ENCODE peak calls at places on chromosomes 7 and 10, in four cellular contexts. S is ovary, T is suprapubic skin, L is transverse colon. G is an unnamed sample.

GRCh38 chr10:127275793-127276415 is 79.5 kb upstream of the INSYN2A start:
- DNase-seq in S (no peak), T (no peak), L (no peak), G (no peak)

GRCh38 chr10:76429642-76430041 is 998.2 kb downstream of the LRMDA start:
- DNase-seq in S (no peak), T (no peak), L (no peak), G (peak; percentile 70)

GRCh38 chr7:88835147-88835728 is 39.7 kb upstream of the TEX47 start:
- DNase-seq in S (no peak), T (no peak), L (no peak), G (no peak)

GRCh38 chr7:30206942-30207341 is 72.2 kb downstream of the MTURN start:
- DNase-seq in S (no peak), T (no peak), L (no peak), G (no peak)

GRCh38 chr7:78386520-78386919 is 587.9 kb downstream of the PHTF2 start:
- DNase-seq in S (no peak), T (no peak), L (no peak), G (no peak)

GRCh38 chr10:97676770-97677581 is 10.1 kb downstream of the AVPI1 start:
- DNase-seq in S (peak; percentile 48), T (no peak), L (peak; percentile 53), G (no peak)

GRCh38 chr7:99204078-99204477 is 3.8 kb downstream of the KPNA7 start:
- DNase-seq in S (no peak), T (no peak), L (no peak), G (no peak)

GRCh38 chr7:89623018-89623672 is 531.1 kb upstream of the STEAP1 start:
- DNase-seq in S (peak; percentile 14), T (no peak), L (no peak), G (no peak)

GRCh38 chr7:75656740-75657139 is 82.0 kb downstream of the HIP1 start:
- DNase-seq in S (no peak), T (no peak), L (no peak), G (no peak)

GRCh38 chr7:102277901-102278300 is 8.8 kb upstream of the SH2B2 start:
- DNase-seq in S (no peak), T (no peak), L (no peak), G (no peak)

GRCh38 chr7:81462672-81463071 is 307.2 kb downstream of the HGF start:
- DNase-seq in S (no peak), T (no peak), L (no peak), G (no peak)

GRCh38 chr7:34675749-34676374 is 17.8 kb downstream of the NPSR1 start:
- DNase-seq in S (no peak), T (no peak), L (no peak), G (no peak)

GRCh38 chr10:6024334-6024682 is 37.9 kb downstream of the IL2RA start:
- DNase-seq in S (no peak), T (no peak), L (no peak), G (no peak)

GRCh38 chr10:26997610-26998009 is 102.7 kb downstream of the ANKRD26 start:
- DNase-seq in S (no peak), T (no peak), L (no peak), G (no peak)

GRCh38 chr7:29281782-29282541 is 87.4 kb downstream of the CHN2 start:
- DNase-seq in S (no peak), T (no peak), L (no peak), G (peak; percentile 69)

GRCh38 chr10:123886292-123886691 is 5.3 kb downstream of the CPXM2 start:
- DNase-seq in S (no peak), T (no peak), L (no peak), G (no peak)

GRCh38 chr7:26011039-26011696 is 140.8 kb upstream of the NFE2L3 start:
- DNase-seq in S (no peak), T (no peak), L (peak; percentile 12), G (no peak)

GRCh38 chr7:80278737-80279136 is 144.1 kb downstream of the GNAI1 start:
- DNase-seq in S (no peak), T (no peak), L (no peak), G (no peak)

GRCh38 chr7:151343516-151343915 is 1.9 kb downstream of the NUB1 start:
- DNase-seq in S (no peak), T (no peak), L (no peak), G (no peak)

GRCh38 chr7:26100940-26101339 is 51.1 kb upstream of the NFE2L3 start:
- DNase-seq in S (no peak), T (no peak), L (no peak), G (no peak)

DNA sequence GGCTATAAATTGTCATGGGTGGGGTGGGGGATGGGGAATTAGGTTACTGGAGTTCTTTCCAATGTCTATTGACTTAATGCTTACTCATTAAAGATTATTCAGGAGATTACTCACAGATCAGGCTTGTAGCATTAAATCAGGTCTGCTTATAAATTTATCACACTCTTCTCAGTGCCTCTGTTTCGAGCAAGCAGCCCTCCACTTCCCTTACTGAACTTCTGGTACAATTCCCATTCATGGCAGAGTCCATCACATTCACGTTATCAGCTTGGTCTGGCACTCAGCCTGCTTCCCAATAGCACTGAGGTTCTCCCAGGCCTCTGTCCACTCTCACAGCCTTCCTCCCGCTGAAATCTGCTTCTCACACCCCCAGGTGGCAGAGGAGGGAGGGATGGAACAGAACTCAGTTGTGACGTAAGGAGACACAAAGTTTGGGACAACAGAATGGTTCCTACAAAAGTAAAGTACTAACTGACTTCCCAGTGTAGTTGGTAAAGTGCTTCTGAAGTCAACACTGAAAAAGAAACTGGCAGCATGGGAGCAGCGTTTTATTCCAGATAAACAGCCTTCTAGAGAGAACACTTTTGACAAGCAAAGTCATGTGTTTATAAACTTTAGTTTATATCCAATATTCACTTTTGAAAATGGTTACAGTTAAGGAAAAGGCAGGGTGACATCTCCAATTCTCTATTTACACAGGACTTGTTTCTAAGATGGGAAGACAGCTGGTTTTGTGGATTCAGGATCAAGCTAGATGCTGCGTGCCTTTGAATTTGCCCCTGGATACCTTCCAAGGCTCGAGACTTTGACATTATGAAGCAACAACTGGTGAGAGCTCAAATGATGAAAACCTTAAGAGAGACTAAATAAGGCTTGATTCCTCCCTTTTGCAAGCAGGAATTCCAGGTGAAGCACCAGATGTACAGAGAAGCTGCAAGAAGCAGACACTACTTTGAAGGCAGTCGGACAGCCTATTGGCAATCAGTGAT is 81.4 kb downstream of the ATXN7L1 start:
- DNase-seq in S (peak; percentile 68), T (no peak), L (no peak), G (peak; percentile 77)
- TF ChIP-seq EP300 in S (no peak), T (no peak), L (no peak), G (peak; percentile 18)

GRCh38 chr7:18858232-18858631 is 259.2 kb downstream of the TWIST1 start:
- DNase-seq in S (no peak), T (no peak), L (no peak), G (no peak)
- H3K27me3 ChIP-seq in S (no peaks in the 10 kb centered on the region), T (no peaks in the 10 kb centered on the region), L (no peaks in the 10 kb centered on the region), G (no peaks in the 10 kb centered on the region)

DNA sequence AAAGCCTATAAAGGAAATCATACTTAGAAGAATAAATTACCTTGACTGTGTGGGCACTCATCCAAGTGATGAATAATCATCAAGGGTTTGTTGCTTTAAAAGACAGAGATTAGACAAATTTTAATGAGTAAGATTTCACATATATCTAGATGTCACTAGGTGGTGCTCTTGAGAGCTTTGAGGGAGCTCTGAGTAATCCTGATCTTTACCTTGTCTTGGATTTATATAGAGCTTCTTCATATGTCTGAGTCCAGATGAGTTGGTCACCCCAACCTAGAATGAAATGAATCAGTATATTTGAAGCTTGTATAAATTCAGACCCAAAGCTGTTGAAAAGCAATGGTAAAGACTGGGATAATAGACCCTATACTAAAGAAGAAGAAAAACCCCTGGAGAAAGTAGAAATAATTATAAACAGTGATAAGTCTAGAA is 3.7 kb downstream of the AGR2 start:
- DNase-seq in S (no peak), T (no peak), L (no peak), G (no peak)
- TF ChIP-seq CTCF in S (no peak), T (peak; percentile 34), L (peak; percentile 40), G (no peak)

DNA sequence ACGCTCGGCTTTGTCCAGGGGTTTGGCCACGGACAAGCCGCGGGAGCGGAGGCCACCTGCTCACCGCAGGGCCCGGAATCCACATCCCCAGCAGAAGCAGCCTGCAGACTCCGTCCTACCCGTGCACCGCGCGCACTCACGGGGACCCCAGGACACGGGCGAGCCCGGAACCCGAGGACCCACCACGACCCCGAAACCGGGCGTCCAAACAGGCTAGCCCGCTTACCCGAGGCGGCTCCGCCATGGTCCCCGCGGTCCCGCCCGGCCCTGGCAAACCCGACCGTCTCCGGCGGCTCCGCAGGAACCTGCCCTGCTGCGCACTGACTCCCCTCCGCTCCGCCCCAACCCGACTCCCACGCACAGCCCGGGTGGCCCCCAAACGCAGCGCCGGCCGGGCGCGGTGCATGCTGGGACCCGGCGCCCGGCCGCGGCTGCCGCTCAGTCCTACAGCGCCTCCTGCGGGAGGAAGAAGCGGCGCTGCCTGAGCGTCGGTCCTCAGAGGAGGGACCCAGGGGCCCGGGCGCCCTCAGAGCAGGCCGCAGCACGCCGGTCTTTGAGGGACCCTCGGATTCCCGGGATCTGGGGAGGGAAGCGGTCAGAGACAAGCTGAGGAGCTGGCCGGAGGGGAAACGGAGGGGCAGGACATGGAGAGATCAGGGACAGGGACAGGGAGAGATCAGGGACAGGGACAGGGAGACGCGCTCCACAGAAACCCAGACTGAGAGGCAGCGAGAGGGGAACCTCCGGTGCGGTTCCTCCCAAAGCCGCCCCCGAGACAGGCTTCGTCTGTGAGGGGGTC is at the start of gene ZNF786:
- DNase-seq in S (peak; percentile 95), T (peak; percentile 90), L (peak; percentile 90), G (peak; percentile 93)
- TF ChIP-seq EP300 in S (no peak), T (no peak), L (no peak), G (no peak)

DNA sequence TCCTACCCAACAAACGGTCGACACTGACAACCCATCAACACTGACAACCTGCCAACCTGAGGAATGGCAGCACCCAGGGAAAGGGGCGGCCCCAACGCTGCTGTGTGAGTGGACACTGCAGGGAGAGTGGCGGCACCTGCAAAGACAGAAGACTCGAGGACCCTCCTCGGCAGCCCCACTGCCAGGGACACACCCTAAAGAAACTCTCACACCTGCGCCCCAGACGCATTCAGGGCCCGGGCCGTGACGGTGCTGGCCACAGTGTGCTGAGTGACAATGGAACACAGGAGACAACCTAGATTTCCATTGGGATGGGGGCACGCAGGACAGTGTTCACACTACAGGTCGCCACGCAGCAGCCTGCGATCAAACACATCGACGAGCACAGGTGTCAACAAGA is 3.6 kb downstream of the CAMK2B start:
- DNase-seq in S (no peak), T (no peak), L (no peak), G (no peak)
- H3K27me3 ChIP-seq in S (no peaks in the 10 kb centered on the region), T (peaks cover 42% of the 10 kb centered on the region), L (peaks cover 43% of the 10 kb centered on the region), G (peaks cover 30% of the 10 kb centered on the region)

G was measured in sigmoid colon.